ENCODE peak calls at places on chromosome 11, in eight cellular contexts. Z, L, A, S, U, B, R and C are unnamed samples. For H3K4me1, the result is how much of the 10 kb centered on the place peaks cover.

GRCh38 chr11:40306938-40307548 is 1152.4 kb downstream of the LRRC4C start:
- DNase-seq in Z (no peak), L (peak), A (no peak), S (no peak), U (peak), B (no peak), R (peak), C (no peak)

GRCh38 chr11:19628018-19628417 is 84.6 kb upstream of the NAV2 start:
- DNase-seq in Z (peak), L (no peak), A (no peak), S (peak), U (no peak), B (peak), R (no peak), C (peak)

GRCh38 chr11:36131719-36132349 is 157.4 kb downstream of the COMMD9 start:
- DNase-seq in Z (peak), L (peak), A (peak), S (no peak), U (peak), B (peak), R (peak), C (peak)

GRCh38 chr11:83569134-83569805 is 283.1 kb upstream of the CCDC90B start:
- DNase-seq in Z (no peak), L (no peak), A (no peak), S (no peak), U (no peak), B (no peak), R (no peak), C (no peak)

GRCh38 chr11:102050927-102051575 is 3.8 kb downstream of the CFAP300 start:
- DNase-seq in Z (no peak), L (no peak), A (no peak), S (no peak), U (no peak), B (no peak), R (no peak), C (no peak)

GRCh38 chr11:5547982-5548381 is 358 bp downstream of the OR52H1 start:
- DNase-seq in Z (no peak), L (no peak), A (no peak), S (no peak), U (no peak), B (no peak), R (no peak), C (no peak)

GRCh38 chr11:117180020-117180419 is 1.5 kb downstream of the SIDT2 start:
- DNase-seq in Z (no peak), L (peak), A (peak), S (no peak), U (no peak), B (peak), R (no peak), C (peak)

GRCh38 chr11:23885801-23886200 is 611.1 kb upstream of the LUZP2 start:
- DNase-seq in Z (no peak), L (no peak), A (no peak), S (no peak), U (no peak), B (no peak), R (no peak), C (no peak)

GRCh38 chr11:117613521-117613920 is 183.5 kb downstream of the DSCAML1 start:
- DNase-seq in Z (no peak), L (no peak), A (no peak), S (peak), U (no peak), B (no peak), R (no peak), C (peak)

DNA sequence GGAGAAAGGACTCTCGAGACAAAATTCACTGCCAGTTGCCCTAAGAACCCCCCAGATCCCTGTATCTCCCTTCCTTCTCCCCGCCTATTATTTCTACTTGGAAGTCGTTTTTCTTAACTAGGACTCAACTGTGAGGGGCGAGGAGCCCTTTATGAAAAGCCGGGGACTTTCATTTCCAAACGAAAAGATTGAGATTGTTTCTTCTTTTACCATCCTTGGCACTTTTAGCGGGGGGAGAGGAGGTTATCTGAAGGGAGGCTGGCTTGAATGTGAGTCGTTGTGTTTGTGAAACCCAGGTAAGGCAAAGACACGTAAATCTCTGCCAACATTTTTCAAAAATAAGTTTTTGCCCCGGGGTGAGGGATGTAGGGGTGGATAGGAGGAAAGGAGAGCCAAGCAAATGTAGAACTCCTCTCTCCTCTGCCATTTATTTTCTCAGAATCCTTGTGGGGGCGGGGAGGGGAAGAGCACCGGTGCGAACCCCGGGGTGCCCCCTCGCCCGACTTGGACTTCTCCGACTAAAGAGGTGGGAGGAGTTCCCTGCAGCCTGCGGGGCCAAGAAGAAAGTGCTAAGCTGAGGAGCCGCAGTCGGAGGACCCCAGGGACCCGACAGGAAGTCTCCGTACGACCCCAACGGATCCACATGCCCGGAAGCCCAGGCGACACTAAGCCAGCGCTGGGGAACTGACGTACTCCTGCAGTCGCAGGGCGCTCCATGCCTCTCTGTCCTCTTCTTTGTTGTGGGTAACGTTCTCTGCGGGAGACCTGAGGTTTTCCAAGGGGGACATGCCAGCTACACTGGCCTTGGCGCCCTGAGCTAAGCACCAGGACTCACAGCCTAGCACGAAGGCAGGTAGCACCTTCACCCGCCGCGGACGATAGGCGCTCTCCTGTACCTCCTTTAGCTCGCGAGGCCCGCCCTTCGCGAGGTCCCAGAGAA is 2.3 kb upstream of the WT1 start:
- DNase-seq in Z (no peak), L (peak), A (no peak), S (no peak), U (no peak), B (no peak), R (no peak), C (no peak)
- TF ChIP-seq POLR2AphosphoS5 in Z (no peak), L (no peak), A (no peak), S (no peak), U (no peak), B (no peak), R (no peak), C (no peak)

GRCh38 chr11:66595245-66595904 is 2.4 kb downstream of the CCS start:
- DNase-seq in Z (peak), L (no peak), A (peak), S (no peak), U (peak), B (no peak), R (no peak), C (peak)
- TF ChIP-seq EP300 in Z (no peak), L (no peak), A (no peak), S (no peak), U (no peak), B (no peak), R (no peak), C (no peak)

GRCh38 chr11:106827687-106828086 is 190.6 kb downstream of the GUCY1A2 start:
- DNase-seq in Z (no peak), L (no peak), A (no peak), S (no peak), U (no peak), B (no peak), R (no peak), C (no peak)
- H3K4me1 ChIP-seq in Z (under half), L (under half), A (under half), S (under half), U (under half), B (under half), R (under half), C (under half)

GRCh38 chr11:18352581-18352980 is 30.2 kb downstream of the GTF2H1 start:
- DNase-seq in Z (no peak), L (no peak), A (no peak), S (no peak), U (no peak), B (no peak), R (no peak), C (no peak)
- TF ChIP-seq POLR2AphosphoS5 in Z (no peak), L (no peak), A (no peak), S (no peak), U (no peak), B (no peak), R (no peak), C (no peak)

GRCh38 chr11:66686100-66686785 is 8.6 kb upstream of the RBM4B start:
- DNase-seq in Z (no peak), L (no peak), A (no peak), S (no peak), U (no peak), B (no peak), R (no peak), C (no peak)
- TF ChIP-seq EP300 in Z (no peak), L (no peak), A (no peak), S (no peak), U (no peak), B (no peak), R (no peak), C (no peak)

DNA sequence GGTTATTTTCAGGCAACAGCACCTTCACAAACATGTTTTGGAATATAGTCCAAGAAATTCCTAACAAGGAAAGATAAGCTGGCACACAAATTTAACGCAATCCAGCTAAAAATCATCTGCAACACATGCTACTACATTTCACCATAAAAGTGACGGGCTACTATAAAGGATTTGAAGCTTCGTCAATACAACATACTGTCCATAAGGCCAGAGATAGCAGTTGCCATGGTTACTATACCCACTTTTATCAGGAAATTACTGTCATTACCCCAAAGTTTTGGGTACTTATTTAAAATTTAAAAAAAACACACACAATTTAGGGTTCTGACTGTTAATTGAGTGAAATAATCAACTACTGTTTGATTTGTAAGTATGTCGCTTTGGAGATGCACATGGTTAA is 6.9 kb downstream of the PHF21A start:
- DNase-seq in Z (no peak), L (no peak), A (no peak), S (no peak), U (no peak), B (no peak), R (no peak), C (no peak)
- H3K4me1 ChIP-seq in Z (under half), L (under half), A (half or more), S (under half), U (under half), B (half or more), R (under half), C (under half)

GRCh38 chr11:37352485-37352884 is 754.4 kb upstream of the RAG2 start:
- DNase-seq in Z (no peak), L (no peak), A (no peak), S (no peak), U (no peak), B (no peak), R (no peak), C (no peak)

GRCh38 chr11:37353192-37353591 is 755.2 kb upstream of the RAG2 start:
- DNase-seq in Z (no peak), L (no peak), A (no peak), S (no peak), U (no peak), B (no peak), R (no peak), C (no peak)
- TF ChIP-seq POLR2AphosphoS5 in Z (no peak), L (no peak), A (no peak), S (no peak), U (no peak), B (no peak), R (no peak), C (no peak)

GRCh38 chr11:123535401-123535800 is 105.3 kb downstream of the GRAMD1B start:
- DNase-seq in Z (no peak), L (no peak), A (no peak), S (no peak), U (no peak), B (no peak), R (no peak), C (no peak)

GRCh38 chr11:123532131-123532530 is 102.1 kb downstream of the GRAMD1B start:
- DNase-seq in Z (no peak), L (no peak), A (no peak), S (no peak), U (peak), B (no peak), R (no peak), C (no peak)

GRCh38 chr11:123531325-123531724 is 101.3 kb downstream of the GRAMD1B start:
- DNase-seq in Z (no peak), L (no peak), A (no peak), S (no peak), U (no peak), B (no peak), R (no peak), C (no peak)

GRCh38 chr11:123537726-123538125 is 107.7 kb downstream of the GRAMD1B start:
- DNase-seq in Z (no peak), L (no peak), A (no peak), S (no peak), U (no peak), B (no peak), R (no peak), C (no peak)

DNA sequence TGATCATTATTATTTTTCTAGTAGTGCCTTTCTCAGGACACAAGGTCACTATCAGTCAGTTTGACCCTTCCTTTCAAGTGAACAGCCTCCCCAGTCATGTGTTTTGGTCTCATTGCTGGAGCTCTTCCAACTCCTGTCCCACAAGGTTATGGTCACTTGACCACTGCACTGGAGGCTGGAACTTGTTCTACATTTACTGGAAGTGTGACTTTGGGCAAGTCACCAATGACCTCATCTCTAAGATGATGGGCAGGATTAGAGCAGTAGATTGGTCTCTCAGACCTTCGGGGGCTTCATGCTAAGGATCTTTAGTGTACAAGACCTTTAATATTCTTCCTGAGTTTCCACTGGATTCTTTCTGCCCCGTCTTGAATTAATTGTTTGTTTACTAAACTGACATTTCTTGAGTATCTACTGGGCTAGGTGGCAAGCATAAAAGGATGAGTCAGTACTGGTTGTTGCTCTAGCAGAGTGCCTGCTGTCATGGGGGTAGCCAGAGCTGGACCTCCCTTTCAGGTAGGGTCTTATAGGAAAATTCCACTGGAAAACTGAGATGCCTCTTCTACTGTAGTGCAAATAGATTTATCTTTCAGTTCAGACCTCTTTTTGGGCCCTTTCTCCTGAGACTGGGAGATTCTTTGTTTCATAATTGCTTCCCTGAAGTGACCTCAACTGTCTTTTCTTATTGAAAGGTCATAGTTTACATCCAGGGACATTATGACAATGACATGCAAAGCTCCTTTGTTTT is 106.8 kb downstream of the GRAMD1B start:
- DNase-seq in Z (no peak), L (no peak), A (no peak), S (no peak), U (no peak), B (peak), R (no peak), C (no peak)
- TF ChIP-seq EP300 in Z (no peak), L (no peak), A (no peak), S (no peak), U (no peak), B (no peak), R (no peak), C (no peak)

DNA sequence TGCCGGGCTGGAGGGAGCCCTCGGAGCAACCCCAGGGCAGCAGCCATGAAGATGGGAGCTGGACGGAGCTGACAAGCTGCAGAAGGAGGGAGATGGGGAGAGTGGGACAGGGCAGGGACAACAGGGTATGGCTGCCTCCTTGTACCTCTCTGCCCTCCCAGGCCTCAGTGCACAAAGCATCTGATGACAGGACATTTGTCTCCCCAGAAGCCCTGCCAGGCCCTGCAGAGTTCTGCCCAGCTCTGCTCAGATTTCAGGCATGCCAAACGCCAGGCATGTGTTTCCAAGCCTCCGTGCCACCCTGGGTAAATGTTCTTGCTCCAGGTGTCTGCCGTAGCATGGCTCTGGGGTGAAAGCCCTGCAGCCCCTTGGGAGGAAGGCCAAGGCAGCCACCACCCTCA is 1.1 kb upstream of the IFITM10 start:
- DNase-seq in Z (no peak), L (no peak), A (no peak), S (no peak), U (no peak), B (no peak), R (no peak), C (no peak)
- H3K4me1 ChIP-seq in Z (under half), L (under half), A (half or more), S (half or more), U (under half), B (half or more), R (under half), C (under half)